ENCODE peak calls at places on chromosomes 16 and 17, in six cellular contexts. G, Y, X, U, I and B are unnamed samples.

GRCh38 chr17:73969956-73970355 is 233.5 kb upstream of the RPL38 start:
- DNase-seq in Y (no peak), G (no peak), I (no peak), X (peak; percentile 81), U (no peak), B (no peak)

GRCh38 chr16:427295-427694 is 1.8 kb downstream of the RAB11FIP3 start:
- DNase-seq in Y (no peak), U (no peak), X (no peak), I (no peak), G (no peak), B (no peak)

GRCh38 chr16:66891797-66892196 is 11.5 kb downstream of the PDP2 start:
- DNase-seq in U (no peak), I (no peak), G (no peak), X (no peak), Y (no peak), B (no peak)

GRCh38 chr16:66247516-66248089 is 118.9 kb upstream of the CDH5 start:
- DNase-seq in Y (no peak), X (no peak), U (no peak), I (no peak), G (no peak), B (no peak)

GRCh38 chr16:48044117-48044516 is 111.7 kb downstream of the ABCC12 start:
- DNase-seq in I (no peak), G (no peak), U (no peak), Y (no peak), X (no peak), B (no peak)

GRCh38 chr16:57476546-57477410 is 9.5 kb downstream of the DOK4 start:
- DNase-seq in I (no peak), Y (no peak), G (no peak), X (no peak), U (peak; percentile 57), B (no peak)

GRCh38 chr16:46896314-46896968 is 12.3 kb downstream of the GPT2 start:
- DNase-seq in G (no peak), Y (no peak), I (no peak), U (no peak), X (no peak), B (no peak)

GRCh38 chr17:38572665-38573365 is 32.9 kb downstream of the SRCIN1 start:
- DNase-seq in I (no peak), Y (no peak), U (no peak), X (no peak), G (peak; percentile 35), B (no peak)

GRCh38 chr17:63841350-63842172 is 924 bp downstream of the SMARCD2 start:
- DNase-seq in Y (no peak), G (peak; percentile 24), U (peak; percentile 66), I (no peak), X (peak; percentile 75), B (no peak)

GRCh38 chr16:58421529-58421928 is 29.3 kb downstream of the GINS3 start:
- DNase-seq in X (no peak), U (no peak), Y (no peak), I (no peak), G (no peak), B (no peak)

GRCh38 chr17:75205793-75206163 is 299 bp downstream of the NUP85 start:
- DNase-seq in U (no peak), I (no peak), Y (no peak), G (no peak), X (no peak), B (no peak)

GRCh38 chr16:67441289-67441753 is 10.4 kb downstream of the HSD11B2 start:
- DNase-seq in U (no peak), X (peak; percentile 86), Y (no peak), G (no peak), I (no peak), B (no peak)

GRCh38 chr17:81842725-81843504 is 8.1 kb upstream of the PPP1R27 start:
- DNase-seq in U (no peak), X (no peak), Y (no peak), G (no peak), I (no peak), B (no peak)

GRCh38 chr16:60304725-60305124 is 1570.6 kb upstream of the GOT2 start:
- DNase-seq in I (no peak), U (no peak), G (no peak), Y (no peak), X (no peak), B (no peak)

GRCh38 chr17:45965741-45966140 is 33.3 kb upstream of the STH start:
- DNase-seq in Y (no peak), I (no peak), X (no peak), U (no peak), G (no peak), B (no peak)

GRCh38 chr16:11417487-11417886 is 72.2 kb downstream of the RMI2 start:
- DNase-seq in Y (no peak), I (no peak), X (no peak), G (no peak), U (no peak), B (no peak)

GRCh38 chr17:55275894-55276804 is 11.4 kb downstream of the HLF start:
- DNase-seq in Y (no peak), G (no peak), U (no peak), X (no peak), I (no peak), B (no peak)

GRCh38 chr16:27928542-27928941 is 135.0 kb downstream of the GSG1L start:
- DNase-seq in X (no peak), G (no peak), U (no peak), Y (no peak), I (no peak), B (no peak)

GRCh38 chr17:49995055-49995738 is at the start of gene DLX3:
- DNase-seq in Y (no peak), G (no peak), U (peak; percentile 71), I (no peak), X (peak; percentile 83), B (no peak)

GRCh38 chr17:35313875-35314409 is 59.5 kb downstream of the SLFN11 start:
- DNase-seq in Y (no peak), U (peak; percentile 70), I (no peak), X (no peak), G (no peak), B (no peak)

GRCh38 chr17:38451840-38452529 is 23.7 kb downstream of the ARHGAP23 start:
- DNase-seq in G (no peak), X (no peak), U (no peak), Y (no peak), I (no peak), B (no peak)

GRCh38 chr17:32689348-32689747 is 187.6 kb downstream of the MYO1D start:
- DNase-seq in I (no peak), G (no peak), U (no peak), X (no peak), Y (no peak), B (no peak)

GRCh38 chr17:36921131-36921851 is 16.0 kb upstream of the LHX1 start:
- DNase-seq in Y (no peak), X (no peak), U (peak; percentile 84), G (no peak), I (peak; percentile 54), B (no peak)

GRCh38 chr17:57783338-57783742 is 38.2 kb upstream of the CCDC182 start:
- DNase-seq in G (peak; percentile 58), X (peak; percentile 81), Y (peak; percentile 45), U (peak; percentile 89), I (peak; percentile 80), B (no peak)